ENCODE peak calls at places on chromosomes 2 and 18, in six cellular contexts. One of them, this sample, is unnamed.

GRCh38 chr2:111897924-111898702 is at the start of gene MERTK:
- DNase-seq in GM12878: no peak
- DNase-seq in endothelial cell of umbilical vein: peak
- DNase-seq in A549: peak
- DNase-seq in K562: peak
- DNase-seq in HepG2: peak
- DNase-seq in this sample: peak

GRCh38 chr2:113791697-113792590 is 35.5 kb upstream of the SLC35F5 start:
- DNase-seq in GM12878: peak
- DNase-seq in HepG2: no peak
- DNase-seq in A549: no peak
- DNase-seq in endothelial cell of umbilical vein: peak
- DNase-seq in K562: no peak
- DNase-seq in this sample: no peak

GRCh38 chr18:47801817-47802216 is 128.6 kb downstream of the SMAD2 start:
- DNase-seq in A549: no peak
- DNase-seq in endothelial cell of umbilical vein: no peak
- DNase-seq in HepG2: no peak
- DNase-seq in K562: no peak
- DNase-seq in GM12878: no peak
- DNase-seq in this sample: no peak

GRCh38 chr18:489244-490023 is 11.1 kb downstream of the COLEC12 start:
- DNase-seq in K562: no peak
- DNase-seq in A549: no peak
- DNase-seq in endothelial cell of umbilical vein: no peak
- DNase-seq in HepG2: no peak
- DNase-seq in GM12878: no peak
- DNase-seq in this sample: no peak

GRCh38 chr18:75530548-75531211 is 103.2 kb upstream of the SMIM21 start:
- DNase-seq in HepG2: no peak
- DNase-seq in endothelial cell of umbilical vein: no peak
- DNase-seq in A549: no peak
- DNase-seq in K562: no peak
- DNase-seq in GM12878: no peak
- DNase-seq in this sample: no peak

GRCh38 chr2:121790276-121790956 is 35.0 kb downstream of the TSN start:
- DNase-seq in HepG2: peak
- DNase-seq in endothelial cell of umbilical vein: no peak
- DNase-seq in A549: peak
- DNase-seq in GM12878: no peak
- DNase-seq in K562: peak
- DNase-seq in this sample: no peak

GRCh38 chr2:195319112-195319460 is 337.9 kb upstream of the SLC39A10 start:
- DNase-seq in A549: peak
- DNase-seq in endothelial cell of umbilical vein: no peak
- DNase-seq in HepG2: no peak
- DNase-seq in GM12878: no peak
- DNase-seq in K562: no peak
- DNase-seq in this sample: no peak

GRCh38 chr18:30967701-30968100 is 74.8 kb downstream of the DSC3 start:
- DNase-seq in K562: no peak
- DNase-seq in HepG2: no peak
- DNase-seq in endothelial cell of umbilical vein: no peak
- DNase-seq in GM12878: no peak
- DNase-seq in A549: no peak
- DNase-seq in this sample: no peak

GRCh38 chr2:59584958-59585357 is 968.5 kb downstream of the BCL11A start:
- DNase-seq in K562: peak
- DNase-seq in HepG2: peak
- DNase-seq in endothelial cell of umbilical vein: no peak
- DNase-seq in GM12878: no peak
- DNase-seq in A549: no peak
- DNase-seq in this sample: peak

GRCh38 chr2:40734797-40735196 is 282.9 kb upstream of the SLC8A1 start:
- DNase-seq in GM12878: no peak
- DNase-seq in K562: no peak
- DNase-seq in endothelial cell of umbilical vein: no peak
- DNase-seq in A549: no peak
- DNase-seq in HepG2: no peak
- DNase-seq in this sample: no peak

GRCh38 chr18:72868666-72869661 is 1.2 kb upstream of the NETO1 start:
- DNase-seq in A549: no peak
- DNase-seq in K562: no peak
- DNase-seq in GM12878: no peak
- DNase-seq in HepG2: no peak
- DNase-seq in endothelial cell of umbilical vein: no peak
- DNase-seq in this sample: no peak

GRCh38 chr18:63131106-63131943 is 188.2 kb downstream of the BCL2 start:
- DNase-seq in HepG2: peak
- DNase-seq in endothelial cell of umbilical vein: peak
- DNase-seq in A549: peak
- DNase-seq in GM12878: no peak
- DNase-seq in K562: peak
- DNase-seq in this sample: peak

GRCh38 chr2:241064008-241064801 is 37.9 kb downstream of the MTERF4 start:
- DNase-seq in K562: no peak
- DNase-seq in endothelial cell of umbilical vein: peak
- DNase-seq in GM12878: no peak
- DNase-seq in A549: peak
- DNase-seq in HepG2: no peak
- DNase-seq in this sample: no peak

GRCh38 chr2:208488668-208489564 is 82.3 kb downstream of the PTH2R start:
- DNase-seq in HepG2: no peak
- DNase-seq in K562: peak
- DNase-seq in endothelial cell of umbilical vein: no peak
- DNase-seq in A549: no peak
- DNase-seq in GM12878: no peak
- DNase-seq in this sample: no peak

GRCh38 chr18:22290004-22290403 is 120.6 kb downstream of the GATA6 start:
- DNase-seq in endothelial cell of umbilical vein: no peak
- DNase-seq in GM12878: no peak
- DNase-seq in K562: no peak
- DNase-seq in A549: no peak
- DNase-seq in HepG2: no peak
- DNase-seq in this sample: no peak

GRCh38 chr2:3169106-3169870 is 208.3 kb downstream of the EIPR1 start:
- DNase-seq in GM12878: no peak
- DNase-seq in endothelial cell of umbilical vein: peak
- DNase-seq in K562: no peak
- DNase-seq in HepG2: no peak
- DNase-seq in A549: no peak
- DNase-seq in this sample: no peak

GRCh38 chr2:70357076-70358071 is 55.5 kb upstream of the FAM136A start:
- DNase-seq in K562: no peak
- DNase-seq in GM12878: no peak
- DNase-seq in HepG2: peak
- DNase-seq in A549: peak
- DNase-seq in endothelial cell of umbilical vein: peak
- DNase-seq in this sample: peak

GRCh38 chr2:128304715-128305554 is 13.7 kb downstream of the HS6ST1 start:
- DNase-seq in GM12878: no peak
- DNase-seq in A549: no peak
- DNase-seq in HepG2: peak
- DNase-seq in endothelial cell of umbilical vein: peak
- DNase-seq in K562: peak
- DNase-seq in this sample: no peak

GRCh38 chr18:12750076-12750707 is 47.4 kb downstream of the PSMG2 start:
- DNase-seq in endothelial cell of umbilical vein: no peak
- DNase-seq in K562: no peak
- DNase-seq in GM12878: peak
- DNase-seq in HepG2: no peak
- DNase-seq in A549: no peak
- DNase-seq in this sample: peak

GRCh38 chr18:46226461-46226860 is 122.3 kb downstream of the HAUS1 start:
- DNase-seq in K562: no peak
- DNase-seq in A549: no peak
- DNase-seq in GM12878: no peak
- DNase-seq in HepG2: no peak
- DNase-seq in endothelial cell of umbilical vein: no peak
- DNase-seq in this sample: no peak

DNA sequence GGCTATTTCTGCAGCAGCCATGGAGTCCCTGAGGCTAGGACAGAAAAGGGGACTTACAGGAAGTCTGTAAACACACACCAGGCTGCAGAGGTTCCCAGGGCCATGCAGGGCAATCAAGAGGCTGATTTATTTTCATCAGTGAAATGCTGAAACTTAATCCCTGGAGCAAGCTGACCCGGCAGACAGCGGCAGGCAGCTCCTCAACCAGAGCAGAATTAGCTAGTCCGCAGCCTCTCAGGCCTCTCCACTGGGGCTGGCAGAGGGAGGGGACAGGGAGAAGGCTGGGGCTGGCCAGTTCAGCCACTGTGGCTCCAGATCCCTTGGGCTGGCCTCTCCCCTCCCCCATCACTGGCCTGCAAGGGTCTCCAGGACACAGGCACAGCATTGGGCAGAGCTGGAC is 136.3 kb downstream of the TNS1 start:
- DNase-seq in endothelial cell of umbilical vein: no peak
- DNase-seq in K562: no peak
- DNase-seq in A549: no peak
- DNase-seq in GM12878: no peak
- DNase-seq in HepG2: no peak
- DNase-seq in this sample: no peak
- TF ChIP-seq MAX in endothelial cell of umbilical vein: no peak
- TF ChIP-seq MAX in K562: no peak
- TF ChIP-seq MAX in A549: no peak
- TF ChIP-seq MAX in GM12878: no peak
- TF ChIP-seq MAX in HepG2: no peak
- TF ChIP-seq MAX in this sample: no peak

DNA sequence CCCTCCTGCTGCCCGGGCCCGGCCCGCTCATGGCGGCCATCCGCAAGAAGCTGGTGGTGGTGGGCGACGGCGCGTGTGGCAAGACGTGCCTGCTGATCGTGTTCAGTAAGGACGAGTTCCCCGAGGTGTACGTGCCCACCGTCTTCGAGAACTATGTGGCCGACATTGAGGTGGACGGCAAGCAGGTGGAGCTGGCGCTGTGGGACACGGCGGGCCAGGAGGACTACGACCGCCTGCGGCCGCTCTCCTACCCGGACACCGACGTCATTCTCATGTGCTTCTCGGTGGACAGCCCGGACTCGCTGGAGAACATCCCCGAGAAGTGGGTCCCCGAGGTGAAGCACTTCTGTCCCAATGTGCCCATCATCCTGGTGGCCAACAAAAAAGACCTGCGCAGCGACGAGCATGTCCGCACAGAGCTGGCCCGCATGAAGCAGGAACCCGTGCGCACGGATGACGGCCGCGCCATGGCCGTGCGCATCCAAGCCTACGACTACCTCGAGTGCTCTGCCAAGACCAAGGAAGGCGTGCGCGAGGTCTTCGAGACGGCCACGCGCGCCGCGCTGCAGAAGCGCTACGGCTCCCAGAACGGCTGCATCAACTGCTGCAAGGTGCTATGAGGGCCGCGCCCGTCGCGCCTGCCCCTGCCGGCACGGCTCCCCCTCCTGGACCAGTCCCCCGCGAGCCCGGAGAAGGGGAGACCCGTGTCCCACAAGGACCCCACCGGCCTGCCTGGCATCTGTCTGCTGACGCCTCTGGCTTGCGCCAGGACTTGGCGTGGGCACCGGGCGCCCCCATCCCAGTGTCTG is 767 bp downstream of the RHOB start:
- DNase-seq in GM12878: no peak
- DNase-seq in HepG2: no peak
- DNase-seq in endothelial cell of umbilical vein: peak
- DNase-seq in K562: no peak
- DNase-seq in A549: no peak
- DNase-seq in this sample: peak
- TF ChIP-seq MYC in GM12878: no peak
- TF ChIP-seq MYC in HepG2: no peak
- TF ChIP-seq MYC in endothelial cell of umbilical vein: no peak
- TF ChIP-seq MYC in K562: no peak
- TF ChIP-seq MYC in A549: no peak
- TF ChIP-seq MYC in this sample: no peak

DNA sequence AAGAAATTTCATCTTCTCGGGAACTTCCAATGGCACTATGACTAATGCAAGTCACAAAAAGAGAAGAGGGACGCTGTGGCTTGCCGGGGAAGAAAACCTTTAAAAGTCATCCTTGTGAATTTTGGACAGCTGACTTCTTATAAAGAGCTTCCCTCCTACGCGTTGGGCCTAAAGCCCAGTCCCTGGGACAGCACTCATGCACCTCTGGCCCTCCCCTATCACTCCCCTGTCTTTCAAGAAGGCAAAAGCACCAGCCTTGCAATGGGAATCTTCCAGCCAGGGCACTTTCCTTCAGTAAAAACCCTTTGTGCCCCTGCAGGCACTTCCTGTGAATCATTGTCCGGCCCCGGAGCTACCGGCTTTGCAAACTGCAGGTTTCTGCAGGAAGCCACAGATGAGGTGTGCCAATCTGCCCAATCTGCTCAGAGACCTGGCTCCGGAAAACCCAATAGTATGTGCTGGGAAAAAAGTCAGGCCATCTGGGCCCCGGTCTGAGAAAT is 7.1 kb downstream of the MREG start:
- DNase-seq in HepG2: no peak
- DNase-seq in GM12878: peak
- DNase-seq in A549: no peak
- DNase-seq in K562: peak
- DNase-seq in endothelial cell of umbilical vein: peak
- DNase-seq in this sample: peak
- TF ChIP-seq POLR2A in HepG2: no peak
- TF ChIP-seq POLR2A in GM12878: peak
- TF ChIP-seq POLR2A in A549: no peak
- TF ChIP-seq POLR2A in K562: no peak
- TF ChIP-seq POLR2A in endothelial cell of umbilical vein: no peak
- TF ChIP-seq POLR2A in this sample: no peak

GRCh38 chr2:41873102-41873501 is 174.7 kb upstream of the PKDCC start:
- DNase-seq in HepG2: no peak
- DNase-seq in K562: no peak
- DNase-seq in A549: no peak
- DNase-seq in endothelial cell of umbilical vein: no peak
- DNase-seq in GM12878: no peak
- DNase-seq in this sample: no peak

GRCh38 chr2:41870948-41871522 is 176.8 kb upstream of the PKDCC start:
- DNase-seq in A549: no peak
- DNase-seq in HepG2: no peak
- DNase-seq in endothelial cell of umbilical vein: no peak
- DNase-seq in GM12878: no peak
- DNase-seq in K562: no peak
- DNase-seq in this sample: no peak

GRCh38 chr2:41869542-41870256 is 178.1 kb upstream of the PKDCC start:
- DNase-seq in A549: peak
- DNase-seq in K562: peak
- DNase-seq in endothelial cell of umbilical vein: peak
- DNase-seq in HepG2: peak
- DNase-seq in GM12878: peak
- DNase-seq in this sample: peak

GRCh38 chr2:41870257-41870570 is 177.6 kb upstream of the PKDCC start:
- DNase-seq in A549: no peak
- DNase-seq in HepG2: no peak
- DNase-seq in GM12878: no peak
- DNase-seq in K562: no peak
- DNase-seq in endothelial cell of umbilical vein: no peak
- DNase-seq in this sample: no peak

DNA sequence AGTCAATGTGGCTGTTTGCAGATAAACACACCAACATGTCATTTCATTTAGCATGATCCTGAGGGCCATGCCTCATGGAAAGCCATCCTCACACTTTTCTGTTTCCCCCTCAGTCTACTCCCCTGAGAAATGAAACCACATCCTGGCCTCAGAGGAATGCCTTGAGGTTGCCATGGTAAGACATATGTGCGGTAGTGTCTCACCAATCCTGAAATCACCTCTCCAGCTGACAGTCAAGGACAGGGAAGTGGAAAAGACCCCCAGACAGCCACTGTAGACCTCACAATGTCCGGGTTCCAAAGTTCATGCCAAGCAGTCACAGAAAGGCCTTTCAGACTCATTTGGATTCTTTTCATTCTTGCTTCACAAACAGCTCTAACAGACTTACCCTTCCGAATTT is 175.2 kb upstream of the PKDCC start:
- DNase-seq in K562: no peak
- DNase-seq in GM12878: peak
- DNase-seq in A549: no peak
- DNase-seq in HepG2: peak
- DNase-seq in endothelial cell of umbilical vein: no peak
- DNase-seq in this sample: peak
- TF ChIP-seq MAX in K562: no peak
- TF ChIP-seq MAX in GM12878: no peak
- TF ChIP-seq MAX in A549: no peak
- TF ChIP-seq MAX in HepG2: no peak
- TF ChIP-seq MAX in endothelial cell of umbilical vein: no peak
- TF ChIP-seq MAX in this sample: no peak

This sample was measured in NB4.